ENCODE peak calls at places on chromosomes 12 and 14, in six cellular contexts. B is transverse colon, K is stomach, P is K562, O is HCT116, N is prostate gland. Y is an unnamed sample.

GRCh38 chr12:80937391-80938238 is at the start of gene LIN7A:
- DNase-seq in K (peak), P (no peak), B (peak), O (no peak), N (peak), Y (no peak)

GRCh38 chr12:124514996-124515932 is 52.1 kb downstream of the NCOR2 start:
- DNase-seq in B (no peak), P (no peak), O (no peak), N (no peak), K (no peak), Y (no peak)

GRCh38 chr12:108840605-108841328 is 16.6 kb downstream of the SSH1 start:
- DNase-seq in O (no peak), K (no peak), N (no peak), B (no peak), P (no peak), Y (no peak)

GRCh38 chr14:90332271-90332584 is 487 bp upstream of the NRDE2 start:
- DNase-seq in P (no peak), K (no peak), O (no peak), N (no peak), B (no peak), Y (no peak)

GRCh38 chr12:1811281-1811947 is 9.0 kb upstream of the LRTM2 start:
- DNase-seq in N (no peak), K (no peak), P (no peak), B (no peak), O (no peak), Y (no peak)

GRCh38 chr12:96981053-96981452 is 74.0 kb downstream of the NEDD1 start:
- DNase-seq in K (no peak), N (no peak), P (no peak), O (no peak), B (no peak), Y (no peak)

GRCh38 chr14:32087173-32087861 is 10.2 kb downstream of the ARHGAP5 start:
- DNase-seq in O (peak), P (peak), N (no peak), B (no peak), K (no peak), Y (no peak)

GRCh38 chr12:109567296-109567695 is 6.0 kb downstream of the MMAB start:
- DNase-seq in P (no peak), N (peak), O (no peak), K (no peak), B (no peak), Y (peak)

GRCh38 chr14:23430733-23431105 is 4.7 kb downstream of the MYH7 start:
- DNase-seq in N (no peak), B (no peak), P (no peak), O (no peak), K (no peak), Y (no peak)

GRCh38 chr12:62900686-62901272 is 34.2 kb downstream of the PPM1H start:
- DNase-seq in N (peak), O (no peak), B (no peak), P (peak), K (no peak), Y (no peak)

GRCh38 chr12:132719141-132719953 is 8.7 kb downstream of the PGAM5 start:
- DNase-seq in P (no peak), N (no peak), B (no peak), K (no peak), O (no peak), Y (no peak)

GRCh38 chr14:30999038-30999773 is 26.2 kb upstream of the AP4S1 start:
- DNase-seq in N (no peak), K (no peak), O (no peak), P (no peak), B (no peak), Y (no peak)

GRCh38 chr12:7497661-7498060 is 5.9 kb downstream of the CD163 start:
- DNase-seq in K (no peak), N (no peak), B (no peak), O (no peak), P (no peak), Y (no peak)

DNA sequence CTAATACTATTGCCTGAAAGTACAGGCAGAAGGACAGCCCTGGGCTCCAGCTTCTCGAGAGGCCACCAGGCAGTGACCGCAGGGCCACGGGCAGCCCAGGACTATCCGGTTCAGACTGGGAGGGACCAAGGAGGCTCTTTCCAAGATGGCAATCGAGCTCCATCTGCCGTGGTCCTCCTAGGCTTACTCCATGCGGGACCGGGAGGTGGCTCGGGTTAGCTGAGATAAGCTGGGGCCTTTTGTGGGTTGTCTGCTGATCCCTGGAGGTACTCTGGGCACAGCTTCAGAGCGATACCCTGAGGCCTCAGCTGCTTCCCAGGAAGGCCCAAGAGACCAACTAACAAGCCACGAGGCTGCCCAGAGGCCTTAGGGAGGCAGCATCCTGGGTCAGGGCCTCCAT is 33.1 kb downstream of the SNRNP35 start:
- DNase-seq in P (no peak), O (no peak), N (no peak), B (no peak), K (no peak), Y (no peak)
- TF ChIP-seq POLR2AphosphoS5 in P (no peak), O (no peak), N (no peak), B (no peak), K (no peak), Y (no peak)

GRCh38 chr12:98439471-98440164 is 75.8 kb upstream of the TMPO start:
- DNase-seq in O (no peak), B (no peak), K (no peak), N (no peak), P (no peak), Y (no peak)
- TF ChIP-seq POLR2A in O (no peak), B (no peak), K (no peak), N (no peak), P (no peak), Y (no peak)

GRCh38 chr12:100184549-100184948 is 16.1 kb upstream of the ACTR6 start:
- DNase-seq in B (no peak), P (no peak), O (no peak), N (no peak), K (no peak), Y (no peak)
- H3K4me3 ChIP-seq in B (no peak), P (no peak), O (no peak), N (no peak), K (no peak), Y (no peak)

DNA sequence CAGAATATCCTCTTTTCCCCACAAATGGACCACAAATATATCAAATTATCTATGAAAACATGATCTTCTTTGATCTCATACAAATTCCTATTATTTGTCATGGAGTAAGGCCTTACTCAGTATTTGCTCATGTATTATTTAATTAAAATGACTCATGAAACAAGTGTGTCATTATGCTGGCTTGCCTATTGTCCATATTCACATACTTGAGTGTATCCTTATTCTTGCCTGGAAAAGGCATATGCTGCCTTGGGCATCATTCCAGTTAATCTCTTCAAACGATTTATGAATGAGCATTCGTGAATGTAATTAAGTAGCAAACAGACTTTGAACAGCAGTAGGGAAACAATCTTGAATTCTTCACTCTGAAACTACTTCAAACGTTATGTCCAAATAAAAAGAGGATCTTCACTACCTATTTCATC is 22.6 kb upstream of the SNRPF start:
- DNase-seq in O (no peak), K (no peak), P (no peak), N (no peak), B (no peak), Y (no peak)
- TF ChIP-seq POLR2AphosphoS5 in O (no peak), K (no peak), P (no peak), N (no peak), B (no peak), Y (no peak)

GRCh38 chr14:49582211-49582977 is 3.8 kb downstream of the RPS29 start:
- DNase-seq in O (no peak), P (no peak), N (no peak), K (no peak), B (no peak), Y (no peak)
- TF ChIP-seq POLR2A in O (peak), P (peak), N (no peak), K (no peak), B (no peak), Y (no peak)

GRCh38 chr12:69405466-69405865 is 45.9 kb downstream of the YEATS4 start:
- DNase-seq in N (no peak), B (no peak), O (peak), K (no peak), P (no peak), Y (no peak)
- H3K4me3 ChIP-seq in N (no peak), B (no peak), O (no peak), K (no peak), P (no peak), Y (no peak)

GRCh38 chr14:20971705-20972021 is 16.4 kb downstream of the RNASE2 start:
- DNase-seq in N (no peak), O (no peak), B (no peak), P (no peak), K (no peak), Y (no peak)
- TF ChIP-seq POLR2AphosphoS5 in N (no peak), O (no peak), B (no peak), P (no peak), K (no peak), Y (no peak)

DNA sequence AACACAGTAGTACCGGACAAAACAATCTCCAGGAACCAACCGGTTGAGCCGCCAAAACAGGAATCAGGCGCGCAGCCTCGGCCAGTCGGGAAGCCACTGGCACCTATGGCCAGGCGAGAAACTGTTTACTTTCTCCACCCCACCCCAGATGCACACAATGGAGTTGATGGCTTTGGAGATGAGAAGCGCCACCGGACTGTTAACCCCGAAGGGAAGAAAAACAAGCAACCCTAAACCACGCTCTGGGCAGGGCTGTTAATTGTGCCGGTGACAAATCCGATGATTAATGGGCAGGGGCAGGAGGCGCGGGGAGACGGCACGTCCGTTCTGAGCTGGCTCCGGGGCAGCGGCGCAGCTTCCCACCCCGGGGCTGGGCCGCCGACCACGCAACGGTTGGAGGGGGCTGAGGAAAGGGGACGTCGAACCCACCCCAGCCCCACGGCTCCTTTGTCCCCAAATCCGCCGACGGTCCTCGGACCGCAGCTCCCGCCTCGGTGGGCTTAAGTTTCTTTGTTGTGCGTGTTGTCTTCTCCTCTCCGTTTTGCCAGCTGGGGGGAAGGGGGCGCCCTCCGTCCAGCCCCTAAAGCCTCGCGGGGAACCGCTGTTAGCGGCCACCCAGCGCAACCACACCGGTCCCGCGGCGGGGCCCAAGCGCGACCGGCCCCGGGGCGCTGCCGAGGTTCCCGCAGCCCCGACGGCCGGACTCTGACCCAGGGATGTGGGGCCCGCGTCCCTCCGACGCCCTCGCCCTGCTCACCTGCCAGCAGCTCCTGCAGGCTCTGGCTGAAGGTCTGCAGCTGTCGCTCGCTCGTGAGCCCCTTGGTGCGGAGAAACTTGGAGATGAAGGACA is 790 bp downstream of the BTG1 start:
- DNase-seq in B (peak), K (peak), N (peak), O (no peak), P (peak), Y (peak)
- TF ChIP-seq POLR2A in B (peak), K (no peak), N (peak), O (no peak), P (no peak), Y (no peak)